ENCODE peak calls at places on chromosomes 12 and 14, in seven cellular contexts. One of them, this sample, is unnamed.

GRCh38 chr14:104601786-104602185 is 2.8 kb downstream of the TMEM179 start:
- DNase-seq in neural progenitor cell: no peak
- DNase-seq in astrocyte: no peak
- DNase-seq in fibroblast of lung: no peak
- DNase-seq in SK-N-SH: peak; percentile 89
- DNase-seq in PC-3: no peak
- DNase-seq in keratinocyte: no peak
- DNase-seq in this sample: no peak

GRCh38 chr14:71933026-71933587 is 878 bp downstream of the RGS6 start:
- DNase-seq in neural progenitor cell: peak; percentile 60
- DNase-seq in astrocyte: no peak
- DNase-seq in fibroblast of lung: peak; percentile 2
- DNase-seq in SK-N-SH: no peak
- DNase-seq in PC-3: no peak
- DNase-seq in keratinocyte: no peak
- DNase-seq in this sample: no peak

GRCh38 chr12:45518516-45519235 is 210.8 kb upstream of the ARID2 start:
- DNase-seq in neural progenitor cell: no peak
- DNase-seq in astrocyte: no peak
- DNase-seq in fibroblast of lung: no peak
- DNase-seq in SK-N-SH: peak; percentile 56
- DNase-seq in PC-3: no peak
- DNase-seq in keratinocyte: no peak
- DNase-seq in this sample: no peak

GRCh38 chr12:28132398-28132797 is 57.9 kb upstream of the CCDC91 start:
- DNase-seq in neural progenitor cell: no peak
- DNase-seq in astrocyte: no peak
- DNase-seq in fibroblast of lung: no peak
- DNase-seq in SK-N-SH: no peak
- DNase-seq in PC-3: no peak
- DNase-seq in keratinocyte: no peak
- DNase-seq in this sample: no peak

GRCh38 chr12:39033789-39034188 is 128.4 kb upstream of the CPNE8 start:
- DNase-seq in neural progenitor cell: no peak
- DNase-seq in astrocyte: no peak
- DNase-seq in fibroblast of lung: no peak
- DNase-seq in SK-N-SH: no peak
- DNase-seq in PC-3: no peak
- DNase-seq in keratinocyte: no peak
- DNase-seq in this sample: no peak

GRCh38 chr12:61523276-61523992 is 736.8 kb upstream of the USP15 start:
- DNase-seq in neural progenitor cell: peak; percentile 58
- DNase-seq in astrocyte: no peak
- DNase-seq in fibroblast of lung: no peak
- DNase-seq in SK-N-SH: no peak
- DNase-seq in PC-3: no peak
- DNase-seq in keratinocyte: no peak
- DNase-seq in this sample: no peak

GRCh38 chr12:48351022-48351708 is 446 bp upstream of the ZNF641 start:
- DNase-seq in neural progenitor cell: no peak
- DNase-seq in astrocyte: peak; percentile 67
- DNase-seq in fibroblast of lung: peak; percentile 74
- DNase-seq in SK-N-SH: no peak
- DNase-seq in PC-3: peak; percentile 69
- DNase-seq in keratinocyte: no peak
- DNase-seq in this sample: peak; percentile 76

GRCh38 chr12:91628656-91629055 is 446.0 kb upstream of the DCN start:
- DNase-seq in neural progenitor cell: no peak
- DNase-seq in astrocyte: peak; percentile 6
- DNase-seq in fibroblast of lung: peak; percentile 9
- DNase-seq in SK-N-SH: no peak
- DNase-seq in PC-3: no peak
- DNase-seq in keratinocyte: no peak
- DNase-seq in this sample: no peak

GRCh38 chr12:122837306-122838265 is 2.3 kb downstream of the HIP1R start:
- DNase-seq in neural progenitor cell: no peak
- DNase-seq in astrocyte: no peak
- DNase-seq in fibroblast of lung: no peak
- DNase-seq in SK-N-SH: no peak
- DNase-seq in PC-3: peak; percentile 31
- DNase-seq in keratinocyte: no peak
- DNase-seq in this sample: no peak

GRCh38 chr12:24479131-24479530 is 469.8 kb downstream of the BCAT1 start:
- DNase-seq in neural progenitor cell: no peak
- DNase-seq in astrocyte: peak; percentile 35
- DNase-seq in fibroblast of lung: peak; percentile 55
- DNase-seq in SK-N-SH: no peak
- DNase-seq in PC-3: no peak
- DNase-seq in keratinocyte: no peak
- DNase-seq in this sample: no peak

GRCh38 chr12:53775478-53776145 is 23.8 kb upstream of the CISTR start:
- DNase-seq in neural progenitor cell: no peak
- DNase-seq in astrocyte: no peak
- DNase-seq in fibroblast of lung: no peak
- DNase-seq in SK-N-SH: no peak
- DNase-seq in PC-3: no peak
- DNase-seq in keratinocyte: no peak
- DNase-seq in this sample: no peak

GRCh38 chr12:87439990-87440827 is 589.0 kb downstream of the C12orf50 start:
- DNase-seq in neural progenitor cell: no peak
- DNase-seq in astrocyte: peak; percentile 97
- DNase-seq in fibroblast of lung: peak; percentile 97
- DNase-seq in SK-N-SH: no peak
- DNase-seq in PC-3: peak; percentile 95
- DNase-seq in keratinocyte: peak; percentile 83
- DNase-seq in this sample: peak; percentile 95

GRCh38 chr14:34592623-34593022 is 37.3 kb downstream of the SNX6 start:
- DNase-seq in neural progenitor cell: no peak
- DNase-seq in astrocyte: no peak
- DNase-seq in fibroblast of lung: no peak
- DNase-seq in SK-N-SH: no peak
- DNase-seq in PC-3: no peak
- DNase-seq in keratinocyte: no peak
- DNase-seq in this sample: no peak

GRCh38 chr14:71203306-71203705 is 296.0 kb downstream of the PCNX1 start:
- DNase-seq in neural progenitor cell: no peak
- DNase-seq in astrocyte: peak; percentile 53
- DNase-seq in fibroblast of lung: peak; percentile 67
- DNase-seq in SK-N-SH: no peak
- DNase-seq in PC-3: no peak
- DNase-seq in keratinocyte: no peak
- DNase-seq in this sample: peak; percentile 13

GRCh38 chr14:50088731-50089130 is 27.6 kb downstream of the VCPKMT start:
- DNase-seq in neural progenitor cell: no peak
- DNase-seq in astrocyte: no peak
- DNase-seq in fibroblast of lung: no peak
- DNase-seq in SK-N-SH: no peak
- DNase-seq in PC-3: no peak
- DNase-seq in keratinocyte: no peak
- DNase-seq in this sample: no peak

GRCh38 chr14:66268802-66269334 is 217.3 kb upstream of the CCDC196 start:
- DNase-seq in neural progenitor cell: no peak
- DNase-seq in astrocyte: no peak
- DNase-seq in fibroblast of lung: no peak
- DNase-seq in SK-N-SH: no peak
- DNase-seq in PC-3: no peak
- DNase-seq in keratinocyte: no peak
- DNase-seq in this sample: no peak

GRCh38 chr14:77544571-77544970 is 46.0 kb upstream of the ISM2 start:
- DNase-seq in neural progenitor cell: no peak
- DNase-seq in astrocyte: no peak
- DNase-seq in fibroblast of lung: no peak
- DNase-seq in SK-N-SH: no peak
- DNase-seq in PC-3: no peak
- DNase-seq in keratinocyte: no peak
- DNase-seq in this sample: no peak

GRCh38 chr14:59330455-59330854 is 134.7 kb downstream of the GPR135 start:
- DNase-seq in neural progenitor cell: no peak
- DNase-seq in astrocyte: no peak
- DNase-seq in fibroblast of lung: no peak
- DNase-seq in SK-N-SH: no peak
- DNase-seq in PC-3: no peak
- DNase-seq in keratinocyte: no peak
- DNase-seq in this sample: no peak

DNA sequence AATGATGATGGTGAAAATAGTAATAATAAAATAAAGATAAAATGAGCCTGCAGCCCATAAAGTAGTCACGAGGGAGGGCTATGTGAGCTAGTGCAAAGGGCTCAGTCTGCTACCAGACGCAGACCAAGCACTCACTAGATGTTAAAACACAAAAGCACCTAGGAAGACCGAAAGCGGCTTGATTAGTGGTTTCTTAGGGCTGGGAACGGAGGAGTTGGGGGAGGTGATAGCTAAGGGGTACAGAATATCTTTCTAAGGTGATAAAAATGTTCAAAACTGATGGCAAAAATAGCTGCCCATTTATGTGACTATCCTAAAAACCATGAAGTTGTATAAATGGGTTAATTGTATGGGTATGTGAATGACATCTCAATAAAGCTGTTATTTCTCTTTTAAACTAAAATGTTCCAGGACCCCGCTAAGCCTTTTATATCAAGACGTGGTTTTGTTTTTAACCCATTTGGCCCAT is 39.6 kb downstream of the ACTN1 start:
- DNase-seq in neural progenitor cell: no peak
- DNase-seq in astrocyte: no peak
- DNase-seq in fibroblast of lung: no peak
- DNase-seq in SK-N-SH: no peak
- DNase-seq in PC-3: no peak
- DNase-seq in keratinocyte: no peak
- DNase-seq in this sample: no peak
- H3K4me2 ChIP-seq in neural progenitor cell: peak overlapping the region; percentile 59
- H3K4me2 ChIP-seq in astrocyte: peak overlapping the region; percentile 72
- H3K4me2 ChIP-seq in fibroblast of lung: peak overlapping the region; percentile 9
- H3K4me2 ChIP-seq in SK-N-SH: peak overlapping the region; percentile 72
- H3K4me2 ChIP-seq in PC-3: no peak overlapping the region
- H3K4me2 ChIP-seq in keratinocyte: peak overlapping the region; percentile 18
- H3K4me2 ChIP-seq in this sample: no peak overlapping the region

GRCh38 chr12:19856389-19856788 is 417.1 kb downstream of the AEBP2 start:
- DNase-seq in neural progenitor cell: no peak
- DNase-seq in astrocyte: peak; percentile 47
- DNase-seq in fibroblast of lung: peak; percentile 43
- DNase-seq in SK-N-SH: no peak
- DNase-seq in PC-3: no peak
- DNase-seq in keratinocyte: no peak
- DNase-seq in this sample: peak; percentile 87

GRCh38 chr12:19850341-19851065 is 411.2 kb downstream of the AEBP2 start:
- DNase-seq in neural progenitor cell: no peak
- DNase-seq in astrocyte: peak; percentile 76
- DNase-seq in fibroblast of lung: peak; percentile 78
- DNase-seq in SK-N-SH: no peak
- DNase-seq in PC-3: no peak
- DNase-seq in keratinocyte: no peak
- DNase-seq in this sample: peak; percentile 77

GRCh38 chr12:19857197-19857596 is 417.9 kb downstream of the AEBP2 start:
- DNase-seq in neural progenitor cell: no peak
- DNase-seq in astrocyte: no peak
- DNase-seq in fibroblast of lung: no peak
- DNase-seq in SK-N-SH: no peak
- DNase-seq in PC-3: no peak
- DNase-seq in keratinocyte: no peak
- DNase-seq in this sample: no peak

GRCh38 chr12:19852100-19852855 is 413.0 kb downstream of the AEBP2 start:
- DNase-seq in neural progenitor cell: no peak
- DNase-seq in astrocyte: no peak
- DNase-seq in fibroblast of lung: no peak
- DNase-seq in SK-N-SH: no peak
- DNase-seq in PC-3: no peak
- DNase-seq in keratinocyte: no peak
- DNase-seq in this sample: no peak

DNA sequence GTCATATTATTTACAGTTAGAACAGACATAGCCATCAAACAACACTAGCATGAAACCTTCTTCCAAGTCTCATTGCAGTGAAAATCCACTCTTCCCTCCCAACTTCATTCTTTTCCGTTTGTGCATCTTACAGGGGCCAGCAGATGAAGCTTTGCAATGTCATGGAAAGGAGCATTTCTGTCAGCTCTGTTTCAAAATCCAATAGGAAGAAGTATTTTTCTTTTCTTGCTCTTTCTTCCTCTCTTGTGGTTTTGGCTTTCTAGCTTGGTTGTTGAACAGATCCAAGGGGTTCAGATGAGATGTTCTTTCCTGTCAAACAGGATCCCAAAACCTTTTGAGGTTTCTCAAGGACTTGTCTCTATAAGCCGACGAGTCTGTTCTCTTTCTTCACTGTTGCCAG is 416.6 kb downstream of the AEBP2 start:
- DNase-seq in neural progenitor cell: no peak
- DNase-seq in astrocyte: no peak
- DNase-seq in fibroblast of lung: no peak
- DNase-seq in SK-N-SH: no peak
- DNase-seq in PC-3: no peak
- DNase-seq in keratinocyte: no peak
- DNase-seq in this sample: no peak
- H3K4me2 ChIP-seq in neural progenitor cell: no peak overlapping the region
- H3K4me2 ChIP-seq in astrocyte: no peak overlapping the region
- H3K4me2 ChIP-seq in fibroblast of lung: peak overlapping the region; percentile 46
- H3K4me2 ChIP-seq in SK-N-SH: no peak overlapping the region
- H3K4me2 ChIP-seq in PC-3: no peak overlapping the region
- H3K4me2 ChIP-seq in keratinocyte: no peak overlapping the region
- H3K4me2 ChIP-seq in this sample: no peak overlapping the region

GRCh38 chr14:61706096-61706690 is 10.9 kb downstream of the HIF1A start:
- DNase-seq in neural progenitor cell: no peak
- DNase-seq in astrocyte: no peak
- DNase-seq in fibroblast of lung: no peak
- DNase-seq in SK-N-SH: no peak
- DNase-seq in PC-3: no peak
- DNase-seq in keratinocyte: no peak
- DNase-seq in this sample: no peak
- H3K4me2 ChIP-seq in neural progenitor cell: no peak overlapping the region
- H3K4me2 ChIP-seq in astrocyte: peak overlapping the region; percentile 0
- H3K4me2 ChIP-seq in fibroblast of lung: no peak overlapping the region
- H3K4me2 ChIP-seq in SK-N-SH: no peak overlapping the region
- H3K4me2 ChIP-seq in PC-3: no peak overlapping the region
- H3K4me2 ChIP-seq in keratinocyte: no peak overlapping the region
- H3K4me2 ChIP-seq in this sample: peak overlapping the region; percentile 50

DNA sequence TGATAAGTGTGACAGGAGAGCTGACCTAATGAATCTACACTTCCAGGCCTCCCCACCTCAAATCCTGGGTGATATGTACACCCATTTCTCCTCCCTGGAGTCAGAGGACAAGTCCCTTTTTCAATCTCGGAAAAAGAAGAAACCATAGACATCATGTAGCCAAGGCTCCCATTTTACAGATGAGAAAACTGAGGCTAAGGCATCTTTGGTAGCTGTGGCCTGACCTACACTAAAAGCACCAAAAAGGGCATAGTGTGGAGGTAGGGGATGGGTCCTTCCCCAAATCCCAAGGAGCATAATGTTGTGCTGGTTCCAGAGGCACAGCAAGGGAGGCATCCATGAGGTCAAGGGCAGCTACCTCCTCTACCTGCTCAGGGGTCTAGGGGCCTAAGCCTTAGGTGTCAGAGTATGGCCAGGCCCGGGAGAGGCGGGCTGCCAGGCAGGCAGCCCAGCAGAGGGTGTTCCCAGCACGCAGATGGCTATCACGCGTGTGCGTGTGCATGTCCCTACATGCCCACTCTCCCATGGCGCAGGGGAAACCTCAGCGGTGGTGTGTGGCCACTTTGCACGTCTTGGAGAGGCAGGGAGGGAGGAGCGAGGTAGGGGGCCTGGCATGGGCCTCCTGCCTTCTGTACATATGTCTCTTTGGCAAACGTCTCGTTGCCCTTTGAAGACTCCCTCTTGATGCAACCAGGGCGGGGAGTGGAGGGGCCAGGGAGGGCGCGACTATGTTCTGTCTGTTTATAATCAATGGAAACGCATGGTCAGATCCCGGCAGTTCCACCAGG is 2.5 kb downstream of the PGF start:
- DNase-seq in neural progenitor cell: no peak
- DNase-seq in astrocyte: no peak
- DNase-seq in fibroblast of lung: no peak
- DNase-seq in SK-N-SH: no peak
- DNase-seq in PC-3: no peak
- DNase-seq in keratinocyte: peak; percentile 54
- DNase-seq in this sample: no peak
- H3K4me2 ChIP-seq in neural progenitor cell: no peak overlapping the region
- H3K4me2 ChIP-seq in astrocyte: no peak overlapping the region
- H3K4me2 ChIP-seq in fibroblast of lung: no peak overlapping the region
- H3K4me2 ChIP-seq in SK-N-SH: no peak overlapping the region
- H3K4me2 ChIP-seq in PC-3: no peak overlapping the region
- H3K4me2 ChIP-seq in keratinocyte: peak overlapping the region; percentile 93
- H3K4me2 ChIP-seq in this sample: no peak overlapping the region